ENCODE peak calls at places on chromosome 19, in six cellular contexts. D, N, T, P, A and K are unnamed samples.

GRCh38 chr19:518292-519231 is 11.3 kb downstream of the TPGS1 start:
- DNase-seq in D (no peak), N (peak), T (no peak), P (no peak), A (no peak), K (no peak)

GRCh38 chr19:4425531-4425930 is 23.1 kb downstream of the CHAF1A start:
- DNase-seq in D (no peak), N (no peak), T (peak), P (no peak), A (no peak), K (no peak)

GRCh38 chr19:44303305-44303704 is 1.5 kb downstream of the ZNF235 start:
- DNase-seq in D (no peak), N (no peak), T (no peak), P (no peak), A (no peak), K (no peak)

GRCh38 chr19:315811-316210 is 24.6 kb upstream of the PLPP2 start:
- DNase-seq in D (no peak), N (no peak), T (no peak), P (no peak), A (no peak), K (no peak)

GRCh38 chr19:8702350-8702749 is 3.8 kb upstream of the ACTL9 start:
- DNase-seq in D (no peak), N (peak), T (no peak), P (no peak), A (no peak), K (no peak)

GRCh38 chr19:682678-683320 is 6.6 kb downstream of the FSTL3 start:
- DNase-seq in D (no peak), N (no peak), T (no peak), P (no peak), A (no peak), K (no peak)

GRCh38 chr19:35155441-35155840 is 906 bp downstream of the FXYD5 start:
- DNase-seq in D (no peak), N (no peak), T (no peak), P (no peak), A (no peak), K (no peak)

GRCh38 chr19:28855216-28855615 is 357.7 kb downstream of the UQCRFS1 start:
- DNase-seq in D (no peak), N (no peak), T (no peak), P (no peak), A (no peak), K (no peak)

GRCh38 chr19:16920816-16921529 is 32.2 kb downstream of the F2RL3 start:
- DNase-seq in D (no peak), N (no peak), T (peak), P (peak), A (no peak), K (no peak)

GRCh38 chr19:56837492-56837891 is 3.0 kb downstream of the PEG3 start:
- DNase-seq in D (peak), N (no peak), T (no peak), P (peak), A (no peak), K (no peak)

GRCh38 chr19:52935434-52935833 is 12.2 kb upstream of the ZNF888 start:
- DNase-seq in D (no peak), N (no peak), T (peak), P (no peak), A (no peak), K (no peak)

GRCh38 chr19:41821003-41821735 is 23.3 kb downstream of the LYPD4 start:
- DNase-seq in D (no peak), N (peak), T (no peak), P (peak), A (peak), K (peak)

GRCh38 chr19:15154002-15154612 is 46.7 kb downstream of the NOTCH3 start:
- DNase-seq in D (no peak), N (no peak), T (no peak), P (no peak), A (peak), K (peak)

GRCh38 chr19:41297628-41298326 is 12.2 kb upstream of the CCDC97 start:
- DNase-seq in D (no peak), N (no peak), T (no peak), P (peak), A (no peak), K (no peak)

GRCh38 chr19:52692431-52693008 is 42.3 kb downstream of the ZNF611 start:
- DNase-seq in D (no peak), N (no peak), T (no peak), P (no peak), A (no peak), K (no peak)

GRCh38 chr19:1410136-1410786 is 2.9 kb downstream of the DAZAP1 start:
- DNase-seq in D (no peak), N (no peak), T (no peak), P (no peak), A (no peak), K (no peak)

GRCh38 chr19:32497386-32497785 is 83.6 kb upstream of the PDCD5 start:
- DNase-seq in D (no peak), N (no peak), T (no peak), P (no peak), A (no peak), K (no peak)

GRCh38 chr19:19540707-19541515 is 2.8 kb downstream of the CILP2 start:
- DNase-seq in D (peak), N (peak), T (no peak), P (peak), A (peak), K (no peak)

GRCh38 chr19:42281175-42282035 is 12.4 kb downstream of the CIC start:
- DNase-seq in D (no peak), N (no peak), T (no peak), P (peak), A (no peak), K (peak)

GRCh38 chr19:57241181-57241580 is 749 bp downstream of the ZNF805 start:
- DNase-seq in D (no peak), N (no peak), T (no peak), P (no peak), A (no peak), K (no peak)

GRCh38 chr19:29576761-29577661 is 29.1 kb upstream of the POP4 start:
- DNase-seq in D (peak), N (no peak), T (no peak), P (no peak), A (no peak), K (no peak)

GRCh38 chr19:2391118-2391725 is 31.2 kb downstream of the TMPRSS9 start:
- DNase-seq in D (peak), N (no peak), T (no peak), P (no peak), A (peak), K (peak)

GRCh38 chr19:49710372-49710951 is 19.5 kb downstream of the CPT1C start:
- DNase-seq in D (no peak), N (no peak), T (peak), P (no peak), A (no peak), K (no peak)

GRCh38 chr19:1768918-1769644 is 15.8 kb downstream of the ONECUT3 start:
- DNase-seq in D (no peak), N (no peak), T (no peak), P (no peak), A (no peak), K (no peak)

GRCh38 chr19:45215391-45216191 is 29.6 kb downstream of the EXOC3L2 start:
- DNase-seq in D (no peak), N (no peak), T (no peak), P (peak), A (peak), K (peak)

GRCh38 chr19:45146716-45147337 is 14.0 kb downstream of the NKPD1 start:
- DNase-seq in D (no peak), N (no peak), T (no peak), P (no peak), A (no peak), K (no peak)

GRCh38 chr19:53906211-53907192 is 2.6 kb upstream of the CACNG7 start:
- DNase-seq in D (peak), N (peak), T (no peak), P (peak), A (no peak), K (no peak)

GRCh38 chr19:12665281-12665573 is 1.3 kb downstream of the MAN2B1 start:
- DNase-seq in D (peak), N (no peak), T (no peak), P (no peak), A (no peak), K (no peak)

GRCh38 chr19:13723206-13723605 is 41.1 kb upstream of the MRI1 start:
- DNase-seq in D (no peak), N (no peak), T (peak), P (no peak), A (no peak), K (no peak)

GRCh38 chr19:1942078-1942933 is 1.3 kb downstream of the CSNK1G2 start:
- DNase-seq in D (peak), N (peak), T (no peak), P (peak), A (peak), K (peak)

GRCh38 chr19:28244966-28245365 is 968.0 kb downstream of the UQCRFS1 start:
- DNase-seq in D (no peak), N (no peak), T (no peak), P (no peak), A (no peak), K (no peak)

GRCh38 chr19:29410974-29411615 is 114.7 kb upstream of the VSTM2B start:
- DNase-seq in D (no peak), N (no peak), T (no peak), P (no peak), A (no peak), K (no peak)

GRCh38 chr19:30648321-30648720 is 276.1 kb downstream of the ZNF536 start:
- DNase-seq in D (no peak), N (no peak), T (no peak), P (no peak), A (no peak), K (no peak)

GRCh38 chr19:35318679-35319448 is 10.1 kb upstream of the CD22 start:
- DNase-seq in D (peak), N (no peak), T (peak), P (peak), A (no peak), K (no peak)

GRCh38 chr19:12937243-12938053 is 961 bp upstream of the CALR start:
- DNase-seq in D (no peak), N (no peak), T (no peak), P (no peak), A (peak), K (peak)

GRCh38 chr19:46192990-46193650 is 36.4 kb upstream of the IGFL1 start:
- DNase-seq in D (no peak), N (no peak), T (peak), P (no peak), A (no peak), K (no peak)

GRCh38 chr19:37217533-37217854 is 520 bp upstream of the ZNF383 start:
- DNase-seq in D (no peak), N (no peak), T (no peak), P (no peak), A (no peak), K (no peak)

GRCh38 chr19:53958168-53958571 is 4.6 kb upstream of the CACNG8 start:
- DNase-seq in D (peak), N (no peak), T (no peak), P (no peak), A (no peak), K (peak)

GRCh38 chr19:17448190-17448967 is at the start of gene TMEM221:
- DNase-seq in D (no peak), N (no peak), T (no peak), P (peak), A (no peak), K (peak)

GRCh38 chr19:34314437-34315313 is 50.3 kb upstream of the GPI start:
- DNase-seq in D (no peak), N (no peak), T (no peak), P (no peak), A (no peak), K (no peak)